ENCODE peak calls at places on chromosomes 5 and 9, in ten cellular contexts. A is mucosa of descending colon, Y is upper lobe of right lung, E is mesendoderm, S is HCT116, K is neuronal stem cell, H is cardiac muscle cell, R is PC-3, G is fibroblast of lung, B is A673. O is an unnamed sample.
A peak's percentile ranks its signal among the peaks of the same experiment; 100 is the strongest.

GRCh38 chr9:135885100-135885853 is 22.1 kb downstream of the CAMSAP1 start:
- DNase-seq in K (no peak), Y (no peak), G (peak; percentile 38), R (peak; percentile 10), S (no peak), B (no peak), E (no peak), A (no peak), H (no peak), O (no peak)

GRCh38 chr9:126334626-126335621 is 8.3 kb downstream of the MVB12B start:
- DNase-seq in E (no peak), Y (no peak), G (no peak), H (no peak), B (no peak), S (no peak), A (no peak), K (no peak), R (no peak), O (no peak)

GRCh38 chr5:68522863-68523262 is 307.3 kb downstream of the PIK3R1 start:
- DNase-seq in B (no peak), R (no peak), A (no peak), G (peak; percentile 42), K (no peak), Y (no peak), S (no peak), E (no peak), H (no peak), O (no peak)

GRCh38 chr5:78974011-78974410 is 11.1 kb downstream of the ARSB start:
- DNase-seq in Y (no peak), K (no peak), E (no peak), S (no peak), A (peak; percentile 43), G (no peak), R (no peak), H (peak; percentile 31), B (no peak), O (no peak)

GRCh38 chr5:115258001-115258400 is 4.7 kb downstream of the PGGT1B start:
- DNase-seq in R (no peak), B (no peak), A (no peak), K (no peak), Y (no peak), G (no peak), S (no peak), E (no peak), H (no peak), O (no peak)

GRCh38 chr5:28779161-28779754 is 1740.9 kb upstream of the CDH9 start:
- DNase-seq in K (no peak), A (no peak), H (peak; percentile 31), Y (no peak), S (no peak), R (peak; percentile 39), G (no peak), B (peak; percentile 15), E (peak; percentile 29), O (no peak)

GRCh38 chr5:134541736-134542376 is 16.4 kb downstream of the JADE2 start:
- DNase-seq in K (peak; percentile 85), S (no peak), G (peak; percentile 71), Y (peak; percentile 75), H (peak; percentile 87), B (no peak), A (peak; percentile 39), E (peak; percentile 85), R (peak; percentile 17), O (peak; percentile 63)

GRCh38 chr5:73812962-73813588 is 187.1 kb downstream of the ARHGEF28 start:
- DNase-seq in A (peak; percentile 57), H (no peak), S (no peak), G (no peak), R (no peak), B (no peak), E (no peak), Y (no peak), K (no peak), O (no peak)

DNA sequence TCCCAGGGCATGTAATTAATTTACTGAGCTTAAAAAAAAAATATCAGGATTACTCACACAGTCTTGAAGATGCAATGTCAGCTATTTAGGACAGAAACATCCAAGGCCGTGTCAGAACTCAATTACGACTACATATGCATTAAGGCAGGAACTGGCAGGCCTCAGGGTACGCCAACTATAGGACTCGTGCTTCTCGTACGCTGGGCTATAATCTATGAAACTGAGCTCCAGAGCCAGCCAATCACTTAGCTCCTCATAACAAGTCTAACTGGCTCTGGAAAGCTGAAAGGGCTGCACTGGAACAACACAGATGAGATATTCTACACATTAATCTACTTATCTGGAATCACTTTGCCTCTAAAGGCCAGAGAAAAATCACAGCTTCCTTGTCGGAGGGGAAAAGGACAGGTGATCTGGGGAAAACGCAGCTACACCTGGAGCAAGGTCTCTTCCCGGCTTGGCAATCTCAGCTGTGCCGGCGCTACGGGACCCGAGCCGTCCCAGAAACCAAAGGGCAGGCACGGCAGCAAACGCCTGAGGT is 212.0 kb downstream of the DEPDC1B start:
- DNase-seq in G (peak; percentile 42), S (no peak), A (peak; percentile 34), R (peak; percentile 35), Y (no peak), E (no peak), B (no peak), K (no peak), H (no peak), O (no peak)
- H3K4me3 ChIP-seq in G (no peak overlapping the region), S (no peak overlapping the region), A (no peak overlapping the region), R (peak overlapping the region; percentile 65), Y (peak overlapping the region; percentile 17), E (no peak overlapping the region), B (no peak overlapping the region), K (no peak overlapping the region), H (no peak overlapping the region), O (no peak overlapping the region)

DNA sequence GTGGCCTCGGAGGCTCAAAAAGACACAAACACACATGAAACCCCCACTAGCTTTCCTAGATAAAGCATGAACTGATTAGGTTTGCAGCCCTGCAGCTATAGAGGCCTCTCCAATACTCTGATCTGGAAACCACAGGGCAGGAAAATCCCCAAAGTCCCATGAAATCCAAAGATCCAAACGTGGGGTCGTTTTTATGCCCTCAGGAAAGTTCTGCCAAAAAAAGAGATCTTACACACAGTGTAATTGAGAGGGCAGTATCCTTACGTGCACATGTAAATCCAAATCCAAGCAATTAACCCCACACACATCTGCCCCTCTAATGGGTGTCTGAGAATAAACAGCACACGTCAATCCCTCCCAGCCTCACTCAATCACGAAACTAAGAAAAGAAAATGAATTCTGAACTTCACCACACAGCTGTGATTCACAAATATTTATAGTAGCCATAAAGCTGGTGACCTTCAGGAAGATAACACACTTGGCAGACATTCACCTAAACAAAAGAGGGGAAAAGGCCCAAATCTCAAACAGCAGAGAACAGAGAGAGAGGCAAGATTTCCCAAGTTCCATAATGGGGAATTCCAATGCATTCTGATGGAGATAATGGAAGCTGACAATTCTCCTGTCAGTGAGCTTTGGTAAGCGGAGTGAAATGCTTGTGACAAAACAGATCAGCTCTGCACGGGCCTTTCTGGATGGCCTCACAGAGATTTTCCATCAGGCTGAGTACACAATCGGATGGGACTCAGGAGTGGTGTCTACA is 114.2 kb downstream of the SEMA5A start:
- DNase-seq in G (peak; percentile 78), A (no peak), S (no peak), H (peak; percentile 30), E (no peak), K (peak; percentile 67), R (no peak), B (no peak), Y (no peak), O (no peak)
- H3K4me3 ChIP-seq in G (no peak overlapping the region), A (no peak overlapping the region), S (no peak overlapping the region), H (no peak overlapping the region), E (no peak overlapping the region), K (no peak overlapping the region), R (no peak overlapping the region), B (no peak overlapping the region), Y (no peak overlapping the region), O (no peak overlapping the region)

GRCh38 chr5:177310332-177310731 is 1.4 kb downstream of the MXD3 start:
- DNase-seq in R (no peak), E (no peak), K (no peak), S (no peak), H (no peak), B (no peak), A (peak; percentile 46), Y (no peak), G (no peak), O (no peak)

GRCh38 chr5:177308740-177309139 is 3.0 kb downstream of the MXD3 start:
- DNase-seq in S (no peak), B (no peak), G (no peak), Y (no peak), K (no peak), H (no peak), A (peak; percentile 20), R (no peak), E (no peak), O (no peak)

GRCh38 chr5:177310757-177311173 is 933 bp downstream of the MXD3 start:
- DNase-seq in E (peak; percentile 60), G (no peak), K (no peak), H (no peak), Y (no peak), A (peak; percentile 48), S (no peak), B (peak; percentile 45), R (peak; percentile 37), O (no peak)

GRCh38 chr5:177311361-177311722 is 356 bp downstream of the MXD3 start:
- DNase-seq in H (peak; percentile 43), B (no peak), S (no peak), G (no peak), R (peak; percentile 34), Y (no peak), K (no peak), E (no peak), A (no peak), O (peak; percentile 57)

DNA sequence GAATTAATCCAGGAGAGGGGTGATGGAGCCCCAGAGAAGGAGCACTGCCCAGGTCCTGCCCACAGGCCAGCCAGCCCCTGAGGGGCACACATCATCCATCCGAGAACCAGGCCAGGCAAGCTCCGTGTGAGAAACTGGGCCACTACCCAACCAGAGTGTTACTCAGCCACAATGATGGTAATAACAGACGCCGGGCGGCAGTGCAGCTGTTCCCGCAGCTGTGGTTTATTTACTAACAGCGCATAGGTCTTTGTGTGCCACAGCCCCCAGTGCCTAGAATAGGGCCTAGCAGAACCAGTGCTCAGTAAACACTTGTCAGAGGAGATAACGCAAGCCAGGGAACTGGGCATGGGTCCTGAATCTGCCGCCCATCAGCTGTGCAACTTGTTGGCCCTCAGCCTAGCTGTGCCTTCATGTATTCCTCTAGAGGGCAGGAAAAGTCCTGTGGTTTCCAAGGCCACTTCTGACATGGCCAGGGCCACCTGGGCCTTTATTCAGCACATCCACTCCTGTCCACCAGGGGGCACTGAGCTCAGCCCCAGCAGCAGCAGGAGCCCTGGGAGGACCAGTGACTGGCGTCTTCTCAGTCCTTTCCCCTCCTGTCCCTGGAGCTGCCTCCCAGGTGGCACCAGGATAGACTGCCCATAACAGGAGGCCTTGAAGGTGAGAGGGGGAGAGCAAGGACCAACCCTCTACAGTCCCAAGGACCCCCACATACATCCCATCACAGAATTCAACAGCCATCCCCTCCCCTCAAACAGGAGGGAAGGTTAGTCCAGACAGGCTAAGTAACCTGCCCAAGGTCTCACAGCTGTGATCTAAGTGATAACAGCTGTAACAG is 2.1 kb downstream of the MXD3 start:
- DNase-seq in Y (peak; percentile 79), B (peak; percentile 70), H (peak; percentile 74), S (peak; percentile 81), R (peak; percentile 94), E (peak; percentile 96), A (peak; percentile 80), K (peak; percentile 68), G (peak; percentile 83), O (no peak)
- H3K4me3 ChIP-seq in Y (no peak overlapping the region), B (peak overlapping the region; percentile 80), H (no peak overlapping the region), S (no peak overlapping the region), R (peak overlapping the region; percentile 76), E (no peak overlapping the region), A (no peak overlapping the region), K (no peak overlapping the region), G (no peak overlapping the region), O (no peak overlapping the region)

GRCh38 chr9:73039916-73040263 is 87.0 kb upstream of the ALDH1A1 start:
- DNase-seq in H (no peak), K (no peak), Y (no peak), A (no peak), S (no peak), G (no peak), B (no peak), E (no peak), R (no peak), O (no peak)

GRCh38 chr9:73037613-73038012 is 84.8 kb upstream of the ALDH1A1 start:
- DNase-seq in H (no peak), Y (no peak), A (no peak), G (no peak), K (no peak), E (peak; percentile 48), R (no peak), S (no peak), B (peak; percentile 62), O (no peak)

GRCh38 chr9:73039253-73039915 is 86.5 kb upstream of the ALDH1A1 start:
- DNase-seq in Y (no peak), E (no peak), H (no peak), K (no peak), S (no peak), B (peak; percentile 18), G (peak; percentile 92), R (no peak), A (no peak), O (peak; percentile 16)

GRCh38 chr9:73038089-73038509 is 85.2 kb upstream of the ALDH1A1 start:
- DNase-seq in A (no peak), S (no peak), E (no peak), H (no peak), K (no peak), Y (no peak), R (no peak), G (peak; percentile 14), B (no peak), O (no peak)

GRCh38 chr9:73038613-73039012 is 85.8 kb upstream of the ALDH1A1 start:
- DNase-seq in B (no peak), Y (peak; percentile 58), K (no peak), E (peak; percentile 60), H (no peak), S (no peak), A (peak; percentile 25), R (no peak), G (peak; percentile 94), O (peak; percentile 41)
- H3K4me3 ChIP-seq in B (no peak overlapping the region), Y (no peak overlapping the region), K (no peak overlapping the region), E (no peak overlapping the region), H (no peak overlapping the region), S (no peak overlapping the region), A (no peak overlapping the region), R (no peak overlapping the region), G (peak overlapping the region; percentile 4), O (no peak overlapping the region)